ENCODE peak calls at places on chromosomes 13 and 19, in eight cellular contexts. S is OCI-LY7, F is fibroblast of mammary gland, O is colonic mucosa, W is cardiac muscle cell, C is fibroblast of the aortic adventitia, X is endothelial cell of umbilical vein, P is cardiac fibroblast. H is an unnamed sample.

GRCh38 chr13:112208656-112209055 is 141.7 kb downstream of the SOX1 start:
- DNase-seq in S (no peak), X (no peak), F (no peak), C (no peak), W (no peak), P (no peak), O (no peak), H (peak)

GRCh38 chr13:34145061-34145460 is 327.1 kb downstream of the RFC3 start:
- DNase-seq in X (no peak), F (no peak), P (no peak), O (no peak), W (no peak), S (no peak), C (no peak), H (no peak)

GRCh38 chr19:48341006-48341405 is 15.7 kb downstream of the EMP3 start:
- DNase-seq in X (no peak), W (no peak), F (peak), P (peak), C (no peak), O (no peak), S (no peak), H (no peak)

GRCh38 chr13:36133950-36134349 is 2.8 kb upstream of the DCLK1 start:
- DNase-seq in P (no peak), X (peak), S (no peak), C (peak), F (no peak), O (no peak), W (no peak), H (no peak)

GRCh38 chr13:100148422-100148821 is 59.5 kb downstream of the PCCA start:
- DNase-seq in S (no peak), F (no peak), W (no peak), P (no peak), O (no peak), C (no peak), X (no peak), H (no peak)

GRCh38 chr13:51041126-51041525 is 69.9 kb downstream of the C13orf42 start:
- DNase-seq in P (no peak), X (no peak), C (no peak), W (no peak), S (no peak), O (no peak), F (no peak), H (no peak)

GRCh38 chr13:35984287-35984686 is 146.9 kb downstream of the DCLK1 start:
- DNase-seq in F (no peak), O (no peak), P (no peak), X (no peak), C (no peak), S (no peak), W (no peak), H (no peak)

GRCh38 chr19:50300814-50301606 is 28.2 kb downstream of the KCNC3 start:
- DNase-seq in X (peak), F (peak), O (no peak), P (peak), W (no peak), C (peak), S (no peak), H (no peak)

GRCh38 chr19:8304841-8305621 is 3.1 kb downstream of the CD320 start:
- DNase-seq in W (no peak), X (no peak), F (no peak), S (peak), P (no peak), C (no peak), O (peak), H (no peak)

GRCh38 chr13:110949628-110950027 is 34.8 kb upstream of the ANKRD10 start:
- DNase-seq in S (no peak), F (no peak), X (no peak), C (no peak), P (no peak), O (no peak), W (no peak), H (no peak)

GRCh38 chr13:110949116-110949515 is 34.2 kb upstream of the ANKRD10 start:
- DNase-seq in O (no peak), X (no peak), C (no peak), F (no peak), S (no peak), P (no peak), W (no peak), H (no peak)

GRCh38 chr13:110953416-110953815 is 38.5 kb upstream of the ANKRD10 start:
- DNase-seq in S (no peak), C (no peak), O (no peak), W (no peak), P (no peak), X (no peak), F (no peak), H (no peak)

GRCh38 chr13:110950356-110950755 is 35.5 kb upstream of the ANKRD10 start:
- DNase-seq in F (no peak), O (no peak), C (no peak), S (no peak), X (no peak), W (no peak), P (no peak), H (no peak)

GRCh38 chr13:110950819-110951570 is 36.1 kb upstream of the ANKRD10 start:
- DNase-seq in O (no peak), W (no peak), P (no peak), X (no peak), S (no peak), F (no peak), C (no peak), H (no peak)
- H3K4me3 ChIP-seq in O (no peak), W (no peak), P (no peak), X (no peak), S (no peak), F (no peak), C (no peak), H (no peak)

GRCh38 chr13:110310541-110311491 is 3.7 kb downstream of the COL4A2 start:
- DNase-seq in C (no peak), O (no peak), X (no peak), P (no peak), F (no peak), W (no peak), S (no peak), H (peak)

GRCh38 chr13:110314516-110315245 is 7.6 kb downstream of the COL4A2 start:
- DNase-seq in O (no peak), P (no peak), C (no peak), X (no peak), W (peak), F (no peak), S (no peak), H (peak)

GRCh38 chr13:110312669-110313031 is 5.6 kb downstream of the COL4A2 start:
- DNase-seq in X (no peak), W (no peak), C (peak), P (peak), S (no peak), F (peak), O (no peak), H (peak)

GRCh38 chr13:110309661-110310524 is 2.8 kb downstream of the COL4A2 start:
- DNase-seq in P (peak), C (no peak), X (no peak), F (no peak), O (no peak), W (no peak), S (no peak), H (peak)

DNA sequence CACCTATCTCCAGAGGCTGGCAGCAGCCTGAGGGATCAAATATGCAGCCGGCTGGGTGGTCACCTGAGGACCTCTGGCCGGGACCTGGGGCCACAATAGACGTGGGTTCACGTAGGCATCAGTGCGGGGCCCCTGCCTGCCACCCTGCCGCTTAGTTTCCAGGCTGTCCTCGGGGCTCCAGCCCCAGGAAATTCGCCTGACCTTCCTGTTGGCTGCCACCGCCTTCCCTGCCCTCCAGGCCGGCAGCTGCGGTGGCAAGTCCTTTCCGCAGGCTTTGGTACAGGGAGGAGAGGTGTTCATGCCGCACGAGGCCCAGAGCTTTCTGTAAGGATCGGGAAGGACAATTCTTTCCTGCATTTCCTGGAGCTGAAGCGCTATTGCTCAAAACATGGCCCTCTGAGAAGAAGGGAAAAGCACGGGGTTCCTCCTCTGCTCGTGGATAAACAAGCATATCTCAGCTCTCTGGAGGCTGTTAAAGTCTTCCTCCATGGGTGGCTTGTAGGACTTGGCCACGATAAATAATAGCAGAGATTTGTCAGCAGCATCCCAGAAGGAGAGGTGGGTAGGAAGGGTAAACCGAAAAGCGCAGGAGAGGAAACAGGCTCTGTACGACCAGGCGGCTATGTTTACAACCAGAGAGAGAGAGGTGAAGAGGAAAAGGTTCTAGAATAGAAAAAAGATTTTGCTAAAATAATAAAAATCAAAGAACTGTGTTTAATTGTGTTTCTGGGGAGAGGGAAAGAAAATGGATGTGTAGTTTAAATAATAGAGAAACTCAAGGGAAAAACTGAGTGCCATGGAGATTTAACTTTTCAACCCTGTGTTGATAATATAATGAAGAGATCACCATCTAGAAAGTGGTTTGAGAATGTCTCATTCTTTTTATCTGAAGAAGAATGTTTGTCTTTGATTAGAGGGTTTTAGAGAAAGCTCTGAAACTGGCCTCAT is 4.9 kb downstream of the COL4A2 start:
- DNase-seq in C (no peak), F (no peak), P (peak), O (no peak), X (no peak), W (no peak), S (no peak), H (peak)
- H3K4me3 ChIP-seq in C (no peak), F (no peak), P (peak), O (peak), X (no peak), W (no peak), S (no peak), H (peak)

GRCh38 chr13:78609464-78610205 is 6.3 kb upstream of the POU4F1 start:
- DNase-seq in W (peak), O (no peak), C (peak), X (peak), F (no peak), P (no peak), S (no peak), H (no peak)

GRCh38 chr13:78606471-78607408 is 3.4 kb upstream of the POU4F1 start:
- DNase-seq in O (no peak), F (no peak), W (no peak), P (no peak), X (no peak), C (no peak), S (no peak), H (no peak)

GRCh38 chr13:78607409-78608253 is 4.3 kb upstream of the POU4F1 start:
- DNase-seq in S (no peak), W (no peak), O (no peak), F (no peak), P (no peak), C (no peak), X (no peak), H (no peak)

GRCh38 chr13:78608705-78609463 is 5.5 kb upstream of the POU4F1 start:
- DNase-seq in C (no peak), O (no peak), X (peak), W (no peak), S (no peak), P (no peak), F (no peak), H (no peak)

GRCh38 chr13:78608254-78608704 is 4.9 kb upstream of the POU4F1 start:
- DNase-seq in C (no peak), O (no peak), S (no peak), W (no peak), X (no peak), P (no peak), F (no peak), H (no peak)
- H3K4me3 ChIP-seq in C (peak), O (no peak), S (no peak), W (peak), X (peak), P (peak), F (no peak), H (peak)

GRCh38 chr13:95641961-95642621 is 2.4 kb downstream of the DZIP1 start:
- DNase-seq in S (no peak), O (peak), C (peak), W (peak), F (peak), P (peak), X (peak), H (peak)
- H3K4me3 ChIP-seq in S (no peak), O (peak), C (peak), W (peak), F (peak), P (peak), X (peak), H (peak)

GRCh38 chr13:26561636-26562537 is 4.4 kb downstream of the WASF3 start:
- DNase-seq in W (peak), P (peak), C (peak), X (peak), O (no peak), S (no peak), F (peak), H (no peak)

GRCh38 chr13:26558912-26559485 is 1.5 kb downstream of the WASF3 start:
- DNase-seq in S (no peak), C (peak), W (peak), P (no peak), F (no peak), O (no peak), X (peak), H (no peak)

GRCh38 chr13:26560456-26560855 is 3.0 kb downstream of the WASF3 start:
- DNase-seq in F (no peak), P (no peak), C (no peak), O (no peak), S (no peak), W (no peak), X (no peak), H (no peak)

GRCh38 chr13:26563713-26564112 is 6.2 kb downstream of the WASF3 start:
- DNase-seq in S (no peak), O (no peak), F (peak), C (no peak), X (no peak), P (peak), W (no peak), H (no peak)

GRCh38 chr13:26562538-26562890 is 5.0 kb downstream of the WASF3 start:
- DNase-seq in P (no peak), C (peak), X (no peak), S (no peak), W (peak), F (peak), O (no peak), H (no peak)
- H3K4me3 ChIP-seq in P (no peak), C (no peak), X (no peak), S (no peak), W (no peak), F (no peak), O (no peak), H (peak)

GRCh38 chr19:18683109-18683954 is at the start of gene CRTC1:
- DNase-seq in C (peak), P (peak), S (peak), W (peak), X (peak), O (peak), F (peak), H (peak)

GRCh38 chr19:18685597-18686164 is 2.2 kb downstream of the CRTC1 start:
- DNase-seq in S (no peak), P (peak), O (no peak), C (peak), F (peak), X (no peak), W (no peak), H (no peak)

GRCh38 chr19:18683955-18684641 is 618 bp downstream of the CRTC1 start:
- DNase-seq in P (no peak), S (no peak), C (no peak), W (no peak), O (no peak), F (no peak), X (no peak), H (no peak)

GRCh38 chr19:18682807-18683108 is 722 bp upstream of the CRTC1 start:
- DNase-seq in O (no peak), X (no peak), P (no peak), W (no peak), F (no peak), C (no peak), S (no peak), H (no peak)

GRCh38 chr19:18684642-18684993 is 1.1 kb downstream of the CRTC1 start:
- DNase-seq in P (no peak), X (no peak), W (no peak), F (no peak), C (no peak), S (no peak), O (no peak), H (no peak)
- H3K4me3 ChIP-seq in P (no peak), X (no peak), W (no peak), F (no peak), C (peak), S (peak), O (no peak), H (peak)

GRCh38 chr13:94708971-94709614 is 3.3 kb downstream of the SOX21 start:
- DNase-seq in P (no peak), X (no peak), W (no peak), O (no peak), C (no peak), F (no peak), S (no peak), H (no peak)

GRCh38 chr13:94711561-94712286 is 621 bp downstream of the SOX21 start:
- DNase-seq in S (no peak), P (peak), O (no peak), W (no peak), F (peak), X (peak), C (no peak), H (no peak)

GRCh38 chr13:94712287-94712811 is at the start of gene SOX21:
- DNase-seq in P (no peak), O (no peak), W (no peak), S (no peak), C (no peak), X (peak), F (no peak), H (no peak)

GRCh38 chr13:94710081-94710809 is 2.1 kb downstream of the SOX21 start:
- DNase-seq in S (no peak), W (no peak), O (no peak), P (no peak), X (peak), C (no peak), F (no peak), H (no peak)

GRCh38 chr13:94710881-94711560 is 1.3 kb downstream of the SOX21 start:
- DNase-seq in X (no peak), C (no peak), F (no peak), O (no peak), S (no peak), P (no peak), W (no peak), H (no peak)
- H3K4me3 ChIP-seq in X (no peak), C (no peak), F (no peak), O (peak), S (no peak), P (no peak), W (peak), H (peak)

DNA sequence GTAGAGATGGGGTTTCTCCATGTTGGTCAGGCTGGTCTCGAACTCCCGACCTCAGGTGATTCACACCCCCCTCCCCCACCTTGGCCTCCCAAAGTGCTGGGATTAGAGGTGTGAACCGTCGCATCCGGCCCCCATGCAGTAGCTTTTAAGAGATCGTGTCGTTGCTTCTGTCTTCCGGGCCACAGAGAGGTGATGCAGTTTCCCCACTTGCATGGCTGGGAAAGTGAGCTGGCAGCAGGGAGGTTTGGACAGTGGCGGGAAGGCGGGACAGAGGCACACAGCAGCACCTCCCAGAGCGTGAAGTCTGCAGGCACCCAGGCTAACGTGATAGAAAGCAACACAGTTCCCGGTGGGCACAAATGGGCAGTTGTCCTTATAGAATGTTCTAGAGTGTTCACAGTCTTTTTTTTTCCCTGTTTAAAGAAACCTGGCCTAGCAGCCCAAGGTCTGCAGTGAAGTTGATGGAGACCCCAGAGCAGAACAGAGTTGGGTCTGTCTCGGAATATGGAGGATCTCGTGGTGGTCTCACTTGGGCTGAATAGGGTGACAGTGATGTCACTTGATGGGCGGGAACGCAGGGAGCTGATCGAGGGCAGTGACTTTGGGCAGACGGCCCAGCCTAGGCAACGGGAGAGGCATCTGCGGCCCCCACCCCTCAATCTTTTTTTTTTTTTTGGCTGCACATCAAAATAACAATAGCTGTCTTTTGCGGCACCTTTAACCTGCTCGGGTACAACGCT is 4.9 kb downstream of the UHRF1 start:
- DNase-seq in C (no peak), O (no peak), S (no peak), X (no peak), P (no peak), W (no peak), F (no peak), H (no peak)
- H3K4me3 ChIP-seq in C (no peak), O (no peak), S (no peak), X (no peak), P (no peak), W (no peak), F (no peak), H (no peak)

DNA sequence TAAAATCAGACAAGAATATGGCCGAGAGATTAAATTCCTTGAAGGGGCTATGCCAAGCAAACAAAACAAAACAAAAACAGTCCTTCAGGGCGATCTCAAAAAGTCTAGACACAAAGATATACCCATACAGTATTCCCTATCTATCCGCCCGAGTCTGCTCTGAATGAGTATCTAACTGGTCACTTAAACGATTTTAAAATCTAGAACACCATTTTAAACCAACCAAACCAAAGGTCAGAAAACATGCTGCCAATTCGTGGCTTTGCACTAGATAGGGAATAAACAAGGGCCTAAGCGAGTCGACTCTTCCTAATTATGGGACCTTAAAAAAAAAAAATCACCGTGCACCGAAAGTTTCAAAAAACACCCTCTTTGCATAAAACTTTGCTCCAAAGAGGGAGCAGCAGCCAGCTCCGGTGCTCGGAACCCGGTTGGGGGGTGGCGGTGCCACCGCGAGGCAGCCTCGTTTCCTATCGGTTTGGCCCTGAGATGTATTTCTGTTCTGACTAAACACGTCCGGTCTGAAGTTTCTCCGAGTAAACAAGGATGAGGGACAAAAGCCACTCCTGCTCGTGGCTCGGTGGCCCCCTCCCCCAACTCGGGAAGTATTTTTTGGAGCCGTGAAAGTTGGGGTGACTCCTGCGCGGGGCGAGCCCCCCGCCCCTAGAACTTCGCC is 1.8 kb downstream of the HMGB1 start:
- DNase-seq in W (peak), O (peak), S (peak), P (peak), C (peak), F (peak), X (peak), H (peak)
- H3K4me3 ChIP-seq in W (peak), O (peak), S (peak), P (peak), C (peak), F (peak), X (peak), H (peak)